ENCODE peak calls at places on chromosome 14, in seven cellular contexts. L is foreskin fibroblast, N is HL-60, Y is tibial artery, D is aorta, C is activated T-cell treated with anti-CD3 and anti-CD28 coated beads for 1 hour, P is activated gamma-delta T cell. V is an unnamed sample.

GRCh38 chr14:32820182-32820581 is 118.5 kb upstream of the NPAS3 start:
- DNase-seq in L (no peak), N (no peak), Y (no peak), D (no peak), C (no peak), P (no peak), V (no peak)

GRCh38 chr14:69038449-69039286 is 59.6 kb upstream of the ACTN1 start:
- DNase-seq in L (peak), N (no peak), Y (no peak), D (no peak), C (no peak), P (no peak), V (peak)

GRCh38 chr14:53615254-53615653 is 341.4 kb downstream of the BMP4 start:
- DNase-seq in L (no peak), N (no peak), Y (no peak), D (no peak), C (no peak), P (no peak), V (no peak)

GRCh38 chr14:70442750-70443149 is 9.2 kb upstream of the ADAM21 start:
- DNase-seq in L (no peak), N (no peak), Y (no peak), D (no peak), C (no peak), P (no peak), V (no peak)

GRCh38 chr14:96279564-96279963 is 23.6 kb downstream of the BDKRB1 start:
- DNase-seq in L (no peak), N (no peak), Y (no peak), D (no peak), C (no peak), P (no peak), V (no peak)

GRCh38 chr14:64279719-64280668 is 14.2 kb downstream of the ESR2 start:
- DNase-seq in L (no peak), N (no peak), Y (no peak), D (no peak), C (no peak), P (no peak), V (no peak)

GRCh38 chr14:42930058-42930457 is 1323.4 kb downstream of the LRFN5 start:
- DNase-seq in L (peak), N (peak), Y (peak), D (peak), C (no peak), P (no peak), V (no peak)

GRCh38 chr14:58455593-58456265 is 28.2 kb downstream of the KIAA0586 start:
- DNase-seq in L (peak), N (no peak), Y (no peak), D (no peak), C (no peak), P (no peak), V (no peak)

GRCh38 chr14:23366163-23366921 is 1.4 kb upstream of the EFS start:
- DNase-seq in L (peak), N (no peak), Y (peak), D (peak), C (no peak), P (no peak), V (peak)

GRCh38 chr14:35480119-35480769 is 53.7 kb upstream of the INSM2 start:
- DNase-seq in L (peak), N (no peak), Y (no peak), D (no peak), C (no peak), P (no peak), V (no peak)

GRCh38 chr14:31207746-31208545 is at the start of gene HECTD1:
- DNase-seq in L (peak), N (peak), Y (peak), D (peak), C (peak), P (peak), V (peak)

GRCh38 chr14:70317969-70318634 is 41.4 kb downstream of the COX16 start:
- DNase-seq in L (peak), N (no peak), Y (no peak), D (no peak), C (no peak), P (no peak), V (peak)

GRCh38 chr14:56333361-56334279 is 215.4 kb downstream of the PELI2 start:
- DNase-seq in L (peak), N (no peak), Y (no peak), D (no peak), C (no peak), P (no peak), V (peak)

GRCh38 chr14:38143651-38144505 is 63.8 kb upstream of the SSTR1 start:
- DNase-seq in L (peak), N (no peak), Y (no peak), D (no peak), C (no peak), P (no peak), V (peak)

GRCh38 chr14:95432152-95433093 is 84.0 kb downstream of the SYNE3 start:
- DNase-seq in L (peak), N (no peak), Y (no peak), D (peak), C (no peak), P (no peak), V (peak)

GRCh38 chr14:104707629-104708595 is 16.1 kb upstream of the ADSS1 start:
- DNase-seq in L (no peak), N (no peak), Y (no peak), D (no peak), C (no peak), P (no peak), V (no peak)

GRCh38 chr14:32083789-32084188 is 6.7 kb downstream of the ARHGAP5 start:
- DNase-seq in L (no peak), N (no peak), Y (no peak), D (no peak), C (no peak), P (no peak), V (no peak)

GRCh38 chr14:54606631-54607133 is 39.8 kb downstream of the SAMD4A start:
- DNase-seq in L (peak), N (no peak), Y (peak), D (peak), C (no peak), P (no peak), V (peak)

GRCh38 chr14:100299238-100299560 is 7.0 kb downstream of the SLC25A29 start:
- DNase-seq in L (no peak), N (no peak), Y (no peak), D (peak), C (no peak), P (no peak), V (no peak)

GRCh38 chr14:90820958-90821357 is 4.7 kb upstream of the TTC7B start:
- DNase-seq in L (peak), N (peak), Y (no peak), D (no peak), C (peak), P (peak), V (no peak)

GRCh38 chr14:101031721-101032120 is 128.2 kb upstream of the RTL1 start:
- DNase-seq in L (no peak), N (no peak), Y (no peak), D (no peak), C (no peak), P (no peak), V (no peak)

GRCh38 chr14:73713804-73714655 is at the start of gene PNMA1:
- DNase-seq in L (peak), N (peak), Y (peak), D (peak), C (peak), P (peak), V (peak)

GRCh38 chr14:104805326-104805678 is 4.4 kb downstream of the ZBTB42 start:
- DNase-seq in L (peak), N (no peak), Y (no peak), D (peak), C (no peak), P (no peak), V (peak)

GRCh38 chr14:73935666-73936065 is 14.2 kb downstream of the FAM161B start:
- DNase-seq in L (peak), N (no peak), Y (no peak), D (no peak), C (no peak), P (no peak), V (peak)

GRCh38 chr14:65230287-65230728 is 128.0 kb upstream of the MAX start:
- DNase-seq in L (no peak), N (no peak), Y (no peak), D (no peak), C (no peak), P (no peak), V (no peak)

GRCh38 chr14:105401699-105402098 is 3.4 kb downstream of the TEX22 start:
- DNase-seq in L (no peak), N (no peak), Y (no peak), D (no peak), C (no peak), P (no peak), V (no peak)

GRCh38 chr14:50954811-50955372 is 10.6 kb upstream of the PYGL start:
- DNase-seq in L (peak), N (peak), Y (no peak), D (no peak), C (no peak), P (no peak), V (peak)

GRCh38 chr14:80404413-80404812 is 193.1 kb upstream of the DIO2 start:
- DNase-seq in L (no peak), N (no peak), Y (no peak), D (no peak), C (no peak), P (no peak), V (no peak)

GRCh38 chr14:22939684-22940083 is 10.5 kb upstream of the PRMT5 start:
- DNase-seq in L (peak), N (no peak), Y (no peak), D (no peak), C (no peak), P (no peak), V (no peak)

GRCh38 chr14:105529506-105530445 is 3.4 kb downstream of the TMEM121 start:
- DNase-seq in L (no peak), N (no peak), Y (no peak), D (no peak), C (no peak), P (no peak), V (no peak)

GRCh38 chr14:105841022-105842009 is 314.9 kb downstream of the TMEM121 start:
- DNase-seq in L (no peak), N (no peak), Y (peak), D (no peak), C (no peak), P (no peak), V (no peak)

GRCh38 chr14:48937796-48938195 is 648.4 kb downstream of the RPS29 start:
- DNase-seq in L (no peak), N (no peak), Y (no peak), D (no peak), C (no peak), P (no peak), V (peak)

GRCh38 chr14:52527052-52527451 is 25.3 kb downstream of the TXNDC16 start:
- DNase-seq in L (no peak), N (no peak), Y (no peak), D (no peak), C (no peak), P (no peak), V (no peak)

GRCh38 chr14:99182548-99183115 is 89.4 kb downstream of the BCL11B start:
- DNase-seq in L (no peak), N (no peak), Y (no peak), D (no peak), C (no peak), P (no peak), V (no peak)

GRCh38 chr14:62897057-62897456 is 148.2 kb downstream of the KCNH5 start:
- DNase-seq in L (peak), N (no peak), Y (no peak), D (no peak), C (no peak), P (no peak), V (no peak)

GRCh38 chr14:98809792-98810191 is 462.2 kb downstream of the BCL11B start:
- DNase-seq in L (no peak), N (no peak), Y (no peak), D (no peak), C (no peak), P (no peak), V (no peak)

V was measured in AG08395.